ENCODE peak calls at places on chromosomes 4 and X, in eight cellular contexts. W, A, C, V, F, R, U and M are unnamed samples.

GRCh38 chr4:186651181-186651603 is 72.5 kb downstream of the FAT1 start:
- DNase-seq in U (no peak), A (no peak), F (no peak), C (no peak), R (no peak), V (no peak), W (no peak), M (no peak)

GRCh38 chrX:41922694-41923171 is 621 bp downstream of the CASK start:
- DNase-seq in F (peak), V (peak), R (peak), W (no peak), A (no peak), U (no peak), C (peak), M (peak)

GRCh38 chrX:135389717-135390116 is 32.0 kb upstream of the SMIM10L2A start:
- DNase-seq in R (no peak), C (peak), V (no peak), F (no peak), U (peak), A (no peak), W (no peak), M (no peak)

GRCh38 chrX:65871671-65872311 is 168.1 kb downstream of the VSIG4 start:
- DNase-seq in A (no peak), W (no peak), R (peak), U (peak), V (no peak), F (peak), C (peak), M (peak)

GRCh38 chr4:131430302-131430701 is 1718.8 kb upstream of the PCDH10 start:
- DNase-seq in R (peak), U (no peak), A (no peak), W (no peak), V (peak), F (no peak), C (no peak), M (no peak)

GRCh38 chrX:17768997-17769396 is 31.7 kb downstream of the SCML1 start:
- DNase-seq in V (no peak), R (no peak), U (no peak), A (no peak), W (no peak), F (no peak), C (no peak), M (no peak)

GRCh38 chrX:40267334-40268118 is 169.8 kb upstream of the BCOR start:
- DNase-seq in R (peak), U (no peak), F (no peak), C (no peak), W (no peak), A (no peak), V (no peak), M (no peak)

GRCh38 chrX:68684291-68684918 is 36.9 kb downstream of the STARD8 start:
- DNase-seq in U (no peak), A (no peak), C (no peak), F (no peak), W (no peak), R (no peak), V (peak), M (peak)

GRCh38 chrX:53716328-53717088 is 30.0 kb upstream of the HUWE1 start:
- DNase-seq in R (peak), F (peak), V (peak), W (peak), A (peak), C (no peak), U (no peak), M (peak)

GRCh38 chrX:49266536-49267445 is 2.3 kb upstream of the FOXP3 start:
- DNase-seq in C (no peak), F (no peak), V (no peak), W (no peak), A (no peak), R (no peak), U (no peak), M (no peak)

GRCh38 chr4:189825466-189825865 is 115.2 kb upstream of the FRG1 start:
- DNase-seq in C (no peak), V (no peak), U (no peak), R (no peak), A (no peak), W (no peak), F (no peak), M (no peak)

GRCh38 chr4:55312491-55313101 is 33.4 kb upstream of the SRD5A3 start:
- DNase-seq in F (peak), C (no peak), V (peak), U (peak), W (no peak), A (peak), R (peak), M (peak)

GRCh38 chr4:122692641-122693520 is 39.6 kb upstream of the BBS12 start:
- DNase-seq in U (no peak), W (no peak), V (peak), C (no peak), A (no peak), R (no peak), F (no peak), M (no peak)

GRCh38 chrX:153958605-153959004 is 13.0 kb downstream of the HCFC1 start:
- DNase-seq in U (no peak), F (no peak), W (no peak), A (no peak), R (no peak), C (no peak), V (no peak), M (no peak)

GRCh38 chrX:56812515-56813105 is 83.6 kb downstream of the NBDY start:
- DNase-seq in R (peak), A (no peak), F (peak), W (no peak), V (peak), U (no peak), C (no peak), M (no peak)

GRCh38 chr4:123046096-123046495 is 123.7 kb upstream of the NUDT6 start:
- DNase-seq in R (no peak), C (no peak), W (no peak), V (no peak), U (no peak), F (peak), A (no peak), M (no peak)

GRCh38 chr4:24915121-24915922 is 2.5 kb upstream of the CCDC149 start:
- DNase-seq in C (no peak), U (no peak), F (no peak), V (peak), R (no peak), W (no peak), A (no peak), M (peak)

GRCh38 chr4:94253036-94253435 is 45.4 kb downstream of the SMARCAD1 start:
- DNase-seq in F (no peak), V (peak), U (peak), W (no peak), A (no peak), C (no peak), R (no peak), M (peak)

GRCh38 chr4:53967971-53968370 is 96.4 kb downstream of the CHIC2 start:
- DNase-seq in R (no peak), U (no peak), A (no peak), C (no peak), W (no peak), V (no peak), F (peak), M (no peak)

GRCh38 chr4:54838301-54838700 is 180.5 kb downstream of the KIT start:
- DNase-seq in V (no peak), W (no peak), U (no peak), C (no peak), F (no peak), A (no peak), R (no peak), M (no peak)

GRCh38 chr4:138003248-138003647 is 238.9 kb downstream of the SLC7A11 start:
- DNase-seq in F (peak), U (no peak), C (no peak), W (no peak), A (no peak), V (peak), R (peak), M (no peak)

GRCh38 chr4:55948726-55949479 is at the start of gene CEP135:
- DNase-seq in W (peak), V (peak), U (peak), F (peak), C (peak), R (peak), A (peak), M (peak)

GRCh38 chr4:22238742-22239141 is 277.1 kb downstream of the ADGRA3 start:
- DNase-seq in U (no peak), A (no peak), W (no peak), R (no peak), C (no peak), V (no peak), F (no peak), M (peak)

GRCh38 chr4:149443537-149443936 is 372.1 kb downstream of the IQCM start:
- DNase-seq in C (no peak), W (no peak), F (no peak), R (no peak), V (no peak), U (no peak), A (no peak), M (no peak)
- TF ChIP-seq CTCF in C (no peak), W (no peak), F (no peak), R (no peak), V (no peak), U (no peak), A (no peak), M (no peak)

DNA sequence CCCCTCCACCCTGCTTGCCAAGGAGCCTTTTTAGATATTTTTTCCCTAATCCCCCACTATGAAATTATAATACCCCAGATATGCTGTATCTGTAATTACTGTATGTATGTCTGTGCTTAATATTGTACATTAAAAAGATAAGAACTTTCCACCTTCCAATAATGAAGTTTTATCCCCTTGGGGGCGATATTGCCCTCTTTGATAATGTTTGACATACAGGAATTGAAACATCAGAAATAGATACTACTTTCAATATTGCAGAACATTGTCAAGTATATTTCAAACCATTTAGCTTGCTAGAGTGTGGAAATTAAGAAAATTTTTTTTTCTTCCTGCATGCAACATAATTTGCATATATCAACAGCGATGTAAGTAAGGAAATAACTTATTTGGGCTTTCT is 58.9 kb downstream of the NAF1 start:
- DNase-seq in V (peak), C (no peak), F (peak), R (peak), A (peak), W (no peak), U (peak), M (peak)
- TF ChIP-seq CTCF in V (peak), C (peak), F (peak), R (peak), A (peak), W (no peak), U (peak), M (peak)

GRCh38 chr4:77697860-77698599 is 92.4 kb downstream of the CXCL13 start:
- DNase-seq in C (peak), F (peak), U (peak), V (peak), A (peak), R (peak), W (no peak), M (peak)

GRCh38 chr4:77701111-77701510 is 95.5 kb downstream of the CXCL13 start:
- DNase-seq in W (no peak), V (no peak), F (no peak), R (no peak), A (no peak), C (no peak), U (no peak), M (no peak)

GRCh38 chr4:77695769-77696168 is 90.1 kb downstream of the CXCL13 start:
- DNase-seq in C (peak), F (peak), V (peak), W (no peak), A (peak), U (peak), R (no peak), M (peak)

DNA sequence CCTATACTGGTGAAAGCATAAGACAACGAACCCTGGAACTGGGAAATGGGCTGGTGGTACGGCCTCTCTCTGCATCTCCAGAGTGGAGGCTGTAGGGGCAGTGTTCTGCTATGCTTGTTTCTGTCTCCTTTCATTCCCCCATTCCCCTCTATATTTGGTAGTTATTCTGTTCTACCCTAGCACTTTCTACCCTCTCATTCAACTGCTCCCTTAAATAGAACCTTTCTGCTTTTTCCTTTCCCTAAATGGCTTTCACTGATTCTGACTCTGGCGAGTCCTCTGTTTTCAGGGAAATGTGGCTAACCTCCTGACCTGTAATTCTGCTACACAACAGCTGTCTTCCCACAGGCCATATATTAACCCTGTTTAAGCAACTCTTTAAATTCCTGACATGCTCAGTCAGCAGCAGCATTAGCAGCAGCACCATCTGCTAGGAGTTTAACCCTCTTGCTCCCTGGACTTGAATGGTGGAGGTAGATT is 94.2 kb downstream of the CXCL13 start:
- DNase-seq in F (peak), R (no peak), W (no peak), A (peak), V (peak), C (no peak), U (no peak), M (peak)
- TF ChIP-seq CTCF in F (peak), R (no peak), W (no peak), A (peak), V (peak), C (peak), U (peak), M (peak)

DNA sequence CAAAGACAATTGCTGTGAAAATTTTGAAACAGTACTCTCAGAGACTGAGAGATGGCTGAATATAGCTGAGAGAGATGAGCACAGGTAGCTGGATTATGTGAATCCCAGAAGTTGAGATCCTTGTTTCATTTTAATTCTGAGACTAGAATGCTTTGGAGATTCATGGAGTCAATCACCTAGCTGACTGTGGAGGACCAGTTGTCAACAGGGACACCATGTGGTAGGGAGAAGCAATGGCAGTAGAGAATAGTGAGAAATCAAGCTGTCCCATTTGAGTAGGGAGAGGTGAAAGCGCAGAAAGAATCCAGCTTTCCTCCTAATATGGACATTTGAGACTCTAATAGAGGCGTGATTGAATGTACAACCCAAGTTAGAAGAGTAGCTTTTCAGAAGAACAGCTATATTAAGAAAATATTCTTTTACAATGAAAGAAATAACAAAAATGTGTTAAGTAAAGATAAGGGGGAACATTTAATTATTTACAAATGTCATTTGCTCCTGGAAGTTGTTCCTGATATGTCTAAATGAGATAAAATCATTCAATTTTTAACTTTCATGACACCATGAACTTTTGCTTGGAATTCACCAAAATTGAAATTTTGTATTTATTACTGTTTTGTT is 30.3 kb upstream of the GLRB start:
- DNase-seq in W (no peak), F (peak), A (peak), R (peak), C (peak), U (peak), V (peak), M (peak)
- TF ChIP-seq CTCF in W (no peak), F (peak), A (peak), R (peak), C (peak), U (peak), V (peak), M (peak)

GRCh38 chr4:7928711-7929505 is 10.8 kb downstream of the AFAP1 start:
- DNase-seq in W (no peak), U (peak), R (no peak), V (peak), C (no peak), F (no peak), A (no peak), M (no peak)
- TF ChIP-seq CTCF in W (no peak), U (peak), R (no peak), V (peak), C (peak), F (peak), A (peak), M (peak)

GRCh38 chrX:34578237-34578636 is 78.8 kb downstream of the TMEM47 start:
- DNase-seq in C (peak), U (no peak), A (no peak), V (peak), W (no peak), R (no peak), F (peak), M (peak)
- TF ChIP-seq CTCF in C (peak), U (no peak), A (peak), V (peak), W (no peak), R (no peak), F (peak), M (peak)

GRCh38 chr4:148774134-148774533 is 331.9 kb upstream of the NR3C2 start:
- DNase-seq in R (no peak), W (no peak), U (no peak), C (no peak), V (no peak), A (no peak), F (no peak), M (no peak)

GRCh38 chr4:148770848-148771247 is 328.6 kb upstream of the NR3C2 start:
- DNase-seq in R (no peak), U (no peak), A (no peak), F (no peak), V (no peak), C (no peak), W (no peak), M (no peak)

GRCh38 chr4:148764720-148765119 is 322.5 kb upstream of the NR3C2 start:
- DNase-seq in R (no peak), C (no peak), W (no peak), F (no peak), U (no peak), A (no peak), V (no peak), M (no peak)

GRCh38 chr4:148773313-148773712 is 331.1 kb upstream of the NR3C2 start:
- DNase-seq in R (no peak), C (no peak), A (no peak), F (no peak), V (no peak), U (no peak), W (no peak), M (no peak)

GRCh38 chr4:148770377-148770776 is 328.2 kb upstream of the NR3C2 start:
- DNase-seq in U (no peak), C (no peak), F (no peak), W (no peak), A (no peak), V (no peak), R (no peak), M (no peak)
- TF ChIP-seq CTCF in U (peak), C (no peak), F (no peak), W (no peak), A (no peak), V (no peak), R (no peak), M (no peak)